ENCODE peak calls at places on chromosomes 3 and 15, in eight cellular contexts. G is ascending aorta, V is A549, W is uterus, H is esophagus squamous epithelium, F is AG04450, Y is osteoblast, C is lung. N is an unnamed sample.

GRCh38 chr15:72368895-72369294 is 6.9 kb downstream of the HEXA start:
- DNase-seq in H (no peak), C (peak), V (no peak), Y (no peak), F (no peak), W (no peak), G (peak), N (no peak)

GRCh38 chr3:99872633-99873254 is 55.1 kb downstream of the CMSS1 start:
- DNase-seq in G (no peak), H (no peak), Y (no peak), W (no peak), V (no peak), F (no peak), C (no peak), N (no peak)

GRCh38 chr3:81352867-81353266 is 408.6 kb downstream of the GBE1 start:
- DNase-seq in W (no peak), V (no peak), Y (peak), H (no peak), G (no peak), F (no peak), C (no peak), N (no peak)

GRCh38 chr15:52427804-52428203 is 100.9 kb downstream of the MYO5A start:
- DNase-seq in V (no peak), G (no peak), W (no peak), Y (peak), C (no peak), H (no peak), F (peak), N (no peak)

GRCh38 chr3:44469914-44470313 is 7.6 kb downstream of the ZNF445 start:
- DNase-seq in C (no peak), Y (no peak), F (no peak), W (no peak), H (no peak), G (no peak), V (no peak), N (no peak)

GRCh38 chr3:42210731-42211130 is 55.3 kb downstream of the CCK start:
- DNase-seq in G (no peak), Y (no peak), V (no peak), C (no peak), F (no peak), H (no peak), W (no peak), N (no peak)

GRCh38 chr3:46666471-46666845 is 27.0 kb downstream of the ALS2CL start:
- DNase-seq in F (no peak), H (no peak), Y (peak), C (no peak), W (peak), V (no peak), G (peak), N (no peak)

GRCh38 chr15:45435124-45435903 is 57.0 kb upstream of the GATM start:
- DNase-seq in G (no peak), H (no peak), C (no peak), F (no peak), W (no peak), V (no peak), Y (no peak), N (no peak)

GRCh38 chr3:52277972-52278509 is 408 bp downstream of the WDR82 start:
- DNase-seq in F (no peak), V (peak), C (peak), W (peak), H (no peak), G (no peak), Y (peak), N (no peak)

GRCh38 chr3:73683706-73684105 is 59.0 kb upstream of the PDZRN3 start:
- DNase-seq in C (no peak), H (no peak), Y (no peak), G (no peak), V (no peak), F (no peak), W (no peak), N (no peak)
- H3K27ac ChIP-seq in C (no peak), H (peak), Y (no peak), G (no peak), V (no peak), F (no peak), W (no peak), N (no peak)

DNA sequence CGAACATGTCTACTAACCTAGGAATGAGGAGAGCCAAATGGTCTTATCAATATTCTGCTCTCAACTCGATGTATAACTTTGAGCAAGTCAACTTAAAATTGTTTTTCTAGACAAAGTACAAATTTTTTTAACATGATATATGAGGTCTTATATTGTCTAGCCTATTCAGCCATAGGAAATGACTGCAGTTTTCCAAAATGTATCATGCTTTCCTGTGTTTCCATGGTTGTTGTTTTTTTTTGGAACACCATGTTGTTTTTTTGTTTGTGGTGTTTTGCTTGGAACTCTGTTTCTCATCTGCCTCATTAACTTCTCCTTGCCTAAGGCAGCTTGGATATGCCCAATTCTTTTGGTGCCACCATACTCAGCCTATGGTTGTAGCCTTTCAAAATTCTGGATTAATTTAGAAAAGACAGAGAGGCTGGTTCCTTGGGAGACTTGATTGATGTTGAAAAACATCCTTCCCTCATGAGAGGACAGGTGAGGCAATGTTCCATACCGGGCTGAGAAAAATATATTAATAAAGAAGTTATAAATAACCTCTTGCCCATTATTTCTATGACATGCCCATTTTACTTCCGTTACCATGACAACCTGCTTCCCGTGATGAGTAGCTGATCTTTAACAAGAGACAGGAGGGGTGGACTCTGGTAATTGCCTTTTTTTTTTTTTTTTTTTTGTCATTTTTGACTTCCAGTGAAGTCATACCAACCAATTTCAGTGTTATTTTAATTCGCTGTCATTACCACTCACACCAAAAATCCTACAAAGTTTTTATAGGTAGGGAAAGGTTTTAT is 687.8 kb upstream of the GRM7 start:
- DNase-seq in H (no peak), Y (no peak), W (no peak), V (no peak), F (no peak), C (no peak), G (no peak), N (no peak)
- H3K27ac ChIP-seq in H (no peak), Y (no peak), W (no peak), V (no peak), F (no peak), C (no peak), G (no peak), N (no peak)

DNA sequence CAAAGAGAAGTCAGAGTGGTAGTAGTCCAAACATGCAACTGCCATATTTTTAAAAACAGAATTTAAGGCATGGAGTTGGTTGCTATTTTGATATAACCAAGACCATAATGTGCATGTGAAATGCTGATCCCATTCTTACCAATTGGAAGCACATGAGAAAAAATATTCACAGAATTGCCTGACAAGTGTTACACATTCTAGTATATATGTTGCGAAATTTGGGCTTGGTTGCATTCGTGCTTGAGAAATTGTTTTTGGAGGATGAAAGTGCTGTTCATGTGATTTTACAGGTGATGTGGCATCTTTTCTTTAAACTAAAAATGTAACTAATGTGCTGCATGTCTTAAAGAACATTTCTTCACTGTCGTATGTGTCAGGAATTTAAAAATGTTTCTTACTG is 199.7 kb downstream of the CHL1 start:
- DNase-seq in Y (no peak), F (no peak), H (no peak), W (no peak), C (no peak), V (no peak), G (no peak), N (no peak)
- H3K27ac ChIP-seq in Y (no peak), F (no peak), H (no peak), W (no peak), C (no peak), V (no peak), G (no peak), N (no peak)

DNA sequence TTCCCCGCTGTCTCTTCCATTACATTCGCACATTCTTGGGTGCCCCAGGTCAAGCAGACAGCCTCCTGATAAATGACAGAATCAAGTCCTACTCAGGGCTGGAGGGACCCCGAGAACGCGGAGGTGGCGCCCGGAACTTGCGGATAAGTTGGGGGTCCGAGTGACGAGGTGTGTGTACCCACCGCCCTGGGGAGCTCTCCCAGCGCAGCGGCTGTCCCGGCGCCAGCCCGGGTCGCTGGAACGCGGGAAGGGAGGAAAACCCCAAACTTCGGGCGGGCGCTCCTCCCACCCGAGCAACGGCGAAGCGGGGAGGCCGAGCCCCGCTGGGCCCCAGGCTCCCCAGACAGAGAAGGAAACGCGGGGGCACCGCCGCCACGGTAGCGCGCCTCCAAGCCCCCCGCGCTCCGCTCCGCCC is 550 bp downstream of the CLN6 start:
- DNase-seq in H (no peak), W (peak), G (no peak), F (no peak), Y (peak), V (no peak), C (no peak), N (no peak)
- H3K27ac ChIP-seq in H (peak), W (peak), G (peak), F (peak), Y (peak), V (peak), C (peak), N (peak)

GRCh38 chr3:11509175-11510000 is 134.3 kb downstream of the VGLL4 start:
- DNase-seq in H (no peak), C (peak), G (peak), V (no peak), Y (peak), F (peak), W (peak), N (no peak)

GRCh38 chr3:11517601-11518000 is 126.1 kb downstream of the VGLL4 start:
- DNase-seq in C (no peak), G (no peak), Y (no peak), F (no peak), W (no peak), H (no peak), V (no peak), N (no peak)

GRCh38 chr3:11510001-11510760 is 133.5 kb downstream of the VGLL4 start:
- DNase-seq in F (no peak), H (no peak), G (no peak), V (no peak), C (no peak), Y (peak), W (peak), N (no peak)

GRCh38 chr3:11513817-11514135 is 129.9 kb downstream of the VGLL4 start:
- DNase-seq in H (no peak), F (no peak), W (no peak), Y (no peak), C (no peak), V (no peak), G (no peak), N (no peak)

DNA sequence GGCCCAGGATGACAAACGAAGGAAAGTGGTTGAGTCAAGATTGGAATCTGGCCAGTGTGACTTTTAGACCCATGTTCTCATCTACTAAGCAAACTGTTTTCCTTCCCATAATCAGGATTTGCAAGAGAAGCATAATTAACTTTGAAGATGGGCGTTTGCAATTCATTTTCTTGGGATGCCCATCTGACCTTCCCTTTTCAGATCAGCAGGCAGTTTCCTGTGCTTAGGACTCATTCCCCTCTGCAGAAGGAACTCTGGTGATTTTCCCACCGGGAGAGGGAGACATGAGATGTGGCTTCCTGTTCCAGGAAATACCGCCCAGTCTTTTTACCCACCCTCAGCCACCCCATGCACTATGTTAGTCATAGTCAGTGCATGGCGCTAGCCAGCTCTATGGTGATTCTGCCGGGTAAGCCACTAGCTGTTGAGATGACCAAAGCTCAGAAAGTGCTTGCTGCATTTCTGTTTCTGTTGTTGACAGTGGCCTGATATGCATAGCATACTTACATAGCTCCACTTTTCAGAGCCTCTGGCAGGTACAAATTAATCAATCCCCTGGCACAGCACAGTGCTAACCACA is 129.4 kb downstream of the VGLL4 start:
- DNase-seq in W (peak), C (peak), Y (peak), V (no peak), G (peak), H (no peak), F (no peak), N (no peak)
- H3K27ac ChIP-seq in W (peak), C (peak), Y (peak), V (no peak), G (peak), H (peak), F (peak), N (no peak)

N was measured in substantia nigra.